ENCODE peak calls at places on chromosomes 2 and 18, in five cellular contexts. L is stomach, P is trophoblast cell, F is small intestine, H is right lobe of liver. E is an unnamed sample.

GRCh38 chr18:73043231-73044000 is 175.6 kb upstream of the NETO1 start:
- DNase-seq in P (no peak), F (no peak), H (no peak), L (no peak), E (no peak)

GRCh38 chr2:153057743-153058142 is 339.3 kb downstream of the ARL6IP6 start:
- DNase-seq in H (no peak), F (no peak), L (no peak), P (peak; percentile 37), E (no peak)

GRCh38 chr2:10447300-10448207 is 573 bp downstream of the ODC1 start:
- DNase-seq in F (peak; percentile 55), H (peak; percentile 86), L (peak; percentile 67), P (no peak), E (no peak)

GRCh38 chr2:169664978-169665930 is 29.0 kb downstream of the CFAP210 start:
- DNase-seq in P (peak; percentile 81), F (no peak), H (no peak), L (no peak), E (no peak)

GRCh38 chr2:128585706-128586105 is 267.0 kb upstream of the HS6ST1 start:
- DNase-seq in F (peak; percentile 49), H (no peak), L (peak; percentile 23), P (peak; percentile 82), E (no peak)

GRCh38 chr2:43832457-43832856 is 6.2 kb downstream of the ABCG5 start:
- DNase-seq in H (no peak), P (no peak), L (no peak), F (peak; percentile 81), E (no peak)

GRCh38 chr2:151637284-151637781 is 96.9 kb downstream of the NEB start:
- DNase-seq in F (peak; percentile 49), L (no peak), P (no peak), H (no peak), E (peak; percentile 27)

GRCh38 chr2:138707424-138708074 is 72.6 kb downstream of the NXPH2 start:
- DNase-seq in L (no peak), H (no peak), F (no peak), P (no peak), E (no peak)

GRCh38 chr2:179692610-179693009 is 168.8 kb downstream of the ZNF385B start:
- DNase-seq in H (no peak), F (no peak), P (no peak), L (no peak), E (no peak)

GRCh38 chr2:206962966-206963365 is 23.6 kb downstream of the CPO start:
- DNase-seq in P (no peak), F (peak; percentile 42), H (no peak), L (peak; percentile 27), E (no peak)

GRCh38 chr2:163670929-163671328 is 64.9 kb downstream of the FIGN start:
- DNase-seq in H (no peak), L (no peak), F (no peak), P (no peak), E (no peak)

GRCh38 chr2:2788076-2788475 is 457.0 kb upstream of the MYT1L start:
- DNase-seq in P (no peak), F (no peak), L (no peak), H (no peak), E (no peak)

GRCh38 chr2:62576276-62576939 is 70.4 kb upstream of the TMEM17 start:
- DNase-seq in P (no peak), H (no peak), F (no peak), L (no peak), E (no peak)

GRCh38 chr18:21826196-21826595 is 85.6 kb downstream of the MIB1 start:
- DNase-seq in P (no peak), H (no peak), F (no peak), L (no peak), E (no peak)

GRCh38 chr2:219739061-219739460 is 111.6 kb downstream of the SLC4A3 start:
- DNase-seq in H (no peak), L (no peak), F (no peak), P (no peak), E (no peak)

DNA sequence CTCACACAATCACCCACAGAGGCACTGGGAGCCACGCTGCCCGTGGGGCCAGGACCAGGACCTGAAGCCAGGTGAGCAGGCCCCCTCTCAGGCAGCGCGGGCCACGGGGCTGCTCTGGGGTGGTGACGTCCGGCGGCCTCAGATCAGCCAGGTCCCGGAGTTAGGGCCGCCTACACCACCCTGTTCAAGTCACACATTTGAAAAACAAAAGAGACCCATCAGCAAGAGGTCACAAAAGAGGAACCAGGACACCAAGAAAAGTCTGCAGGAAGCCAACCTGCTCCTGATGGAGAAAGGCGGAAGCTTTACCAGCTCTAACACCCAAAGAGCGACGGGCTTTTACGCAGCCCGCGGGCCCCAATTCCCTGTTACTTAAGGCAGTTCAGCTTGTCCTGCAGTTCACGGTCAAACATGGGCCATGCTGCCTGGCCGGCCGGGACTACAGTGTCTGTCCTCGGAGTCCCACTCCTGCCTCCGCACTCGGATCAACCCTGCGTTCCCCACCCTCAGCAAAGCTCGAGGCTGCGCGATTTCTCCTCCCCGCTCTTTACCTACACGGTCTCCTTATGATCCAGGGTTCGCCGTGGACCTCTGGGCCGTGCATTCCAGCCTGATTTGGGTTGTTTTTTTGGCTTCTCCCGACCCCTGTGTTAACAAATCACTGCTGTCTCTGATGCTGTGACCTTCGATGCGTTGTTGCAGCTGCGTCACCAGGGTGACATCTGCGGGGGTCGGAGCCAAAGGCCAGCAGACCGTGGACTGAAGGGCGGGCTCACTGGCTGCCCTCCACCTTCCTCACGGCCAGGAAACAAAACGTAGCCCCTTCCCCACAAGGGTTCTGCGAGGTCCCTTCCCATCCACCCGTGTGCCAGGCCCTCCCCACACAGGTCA is 31.0 kb downstream of the SNORC start:
- DNase-seq in F (no peak), H (no peak), L (peak; percentile 20), P (no peak), E (no peak)
- H3K4me3 ChIP-seq in F (no peak overlapping the region), H (no peak overlapping the region), L (no peak overlapping the region), P (no peak overlapping the region), E (no peak overlapping the region)

GRCh38 chr2:190980630-190981214 is 33.2 kb downstream of the STAT1 start:
- DNase-seq in L (no peak), F (no peak), H (no peak), P (no peak), E (no peak)
- H3K27ac ChIP-seq in L (peak overlapping the region; percentile 57), F (no peak overlapping the region), H (no peak overlapping the region), P (peak overlapping the region; percentile 93), E (no peak overlapping the region)

GRCh38 chr2:84882415-84882738 is 1.5 kb upstream of the TRABD2A start:
- DNase-seq in P (no peak), F (no peak), L (no peak), H (no peak), E (no peak)
- H3K4me3 ChIP-seq in P (no peak overlapping the region), F (no peak overlapping the region), L (peak overlapping the region; percentile 76), H (no peak overlapping the region), E (no peak overlapping the region)

GRCh38 chr2:201448701-201449100 is 2.6 kb downstream of the TRAK2 start:
- DNase-seq in H (no peak), P (peak; percentile 11), L (no peak), F (peak; percentile 64), E (peak; percentile 14)
- H3K27ac ChIP-seq in H (no peak overlapping the region), P (no peak overlapping the region), L (no peak overlapping the region), F (no peak overlapping the region), E (peak overlapping the region; percentile 33)

GRCh38 chr2:106581276-106581675 is 94.1 kb downstream of the CD8B2 start:
- DNase-seq in F (no peak), H (no peak), L (no peak), P (no peak), E (no peak)

GRCh38 chr2:106579750-106580197 is 92.6 kb downstream of the CD8B2 start:
- DNase-seq in P (no peak), L (no peak), H (no peak), F (no peak), E (no peak)

GRCh38 chr2:106582431-106583143 is 95.4 kb downstream of the CD8B2 start:
- DNase-seq in P (peak; percentile 56), L (peak; percentile 76), F (peak; percentile 72), H (peak; percentile 72), E (peak; percentile 36)

GRCh38 chr2:106580241-106580640 is 93.1 kb downstream of the CD8B2 start:
- DNase-seq in P (no peak), F (no peak), L (no peak), H (no peak), E (no peak)

DNA sequence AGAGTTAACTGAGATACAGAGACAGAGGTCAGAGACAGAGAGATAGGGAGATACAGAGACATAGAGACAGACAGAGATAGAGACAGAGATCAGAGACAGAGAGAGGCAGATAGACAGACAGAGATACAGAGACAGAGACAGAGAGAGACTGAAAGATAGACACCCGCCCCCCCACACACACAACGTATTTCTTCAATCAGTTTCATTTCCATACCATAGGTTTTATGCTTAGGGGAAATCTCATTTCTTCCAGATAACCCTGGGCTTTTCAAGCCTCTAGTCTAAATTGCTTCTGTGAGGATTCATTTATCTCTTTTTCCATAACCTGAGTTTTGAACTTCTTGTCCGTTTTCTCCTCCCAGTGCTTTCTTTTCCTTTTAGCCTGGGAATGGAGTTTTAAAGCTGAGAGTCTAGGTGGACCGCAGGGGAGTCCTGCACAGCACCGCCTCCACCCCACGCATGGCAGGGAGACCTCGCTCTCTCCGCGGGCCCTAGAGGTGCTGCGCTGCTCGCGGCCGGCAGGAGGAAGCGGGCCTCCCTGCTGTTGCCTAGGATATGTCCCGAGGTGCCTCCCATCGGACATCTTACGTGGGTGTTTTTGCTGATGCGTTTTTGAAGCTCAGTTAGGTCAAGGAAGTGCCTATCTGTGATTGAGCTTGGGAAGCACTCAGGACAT is 94.7 kb downstream of the CD8B2 start:
- DNase-seq in P (peak; percentile 44), L (peak; percentile 56), F (peak; percentile 35), H (no peak), E (no peak)
- H3K4me3 ChIP-seq in P (no peak overlapping the region), L (peak overlapping the region; percentile 42), F (no peak overlapping the region), H (peak overlapping the region; percentile 30), E (peak overlapping the region; percentile 53)

E was measured in effector memory CD4-positive, alpha-beta T cell.